ENCODE peak calls at places on chromosomes 7 and 10, in four cellular contexts. One of them, this sample, is unnamed.

GRCh38 chr7:155428171-155428834 is 29.6 kb upstream of the EN2 start:
- DNase-seq in left cardiac atrium: no peak
- DNase-seq in hippocampal formation: no peak
- DNase-seq in NCI-H774: no peak
- DNase-seq in this sample: no peak

GRCh38 chr10:84542552-84542951 is 214.2 kb downstream of the CCSER2 start:
- DNase-seq in hippocampal formation: no peak
- DNase-seq in left cardiac atrium: no peak
- DNase-seq in NCI-H774: no peak
- DNase-seq in this sample: no peak

GRCh38 chr10:70656489-70656888 is 15.8 kb upstream of the ADAMTS14 start:
- DNase-seq in left cardiac atrium: no peak
- DNase-seq in hippocampal formation: no peak
- DNase-seq in NCI-H774: no peak
- DNase-seq in this sample: peak

GRCh38 chr10:113029055-113029440 is 79.0 kb downstream of the TCF7L2 start:
- DNase-seq in left cardiac atrium: no peak
- DNase-seq in hippocampal formation: no peak
- DNase-seq in NCI-H774: no peak
- DNase-seq in this sample: no peak

GRCh38 chr7:157676456-157677255 is 339.9 kb downstream of the DNAJB6 start:
- DNase-seq in NCI-H774: no peak
- DNase-seq in hippocampal formation: no peak
- DNase-seq in left cardiac atrium: no peak
- DNase-seq in this sample: no peak

GRCh38 chr7:46549347-46549746 is 628.3 kb upstream of the IGFBP3 start:
- DNase-seq in hippocampal formation: no peak
- DNase-seq in left cardiac atrium: no peak
- DNase-seq in NCI-H774: no peak
- DNase-seq in this sample: no peak

GRCh38 chr7:158382363-158382988 is 205.1 kb downstream of the PTPRN2 start:
- DNase-seq in left cardiac atrium: no peak
- DNase-seq in NCI-H774: no peak
- DNase-seq in hippocampal formation: no peak
- DNase-seq in this sample: no peak

GRCh38 chr10:132482090-132482489 is 55.5 kb upstream of the INPP5A start:
- DNase-seq in NCI-H774: no peak
- DNase-seq in hippocampal formation: no peak
- DNase-seq in left cardiac atrium: no peak
- DNase-seq in this sample: peak

GRCh38 chr10:103676058-103676785 is 179.2 kb downstream of the SH3PXD2A start:
- DNase-seq in left cardiac atrium: peak
- DNase-seq in hippocampal formation: no peak
- DNase-seq in NCI-H774: no peak
- DNase-seq in this sample: peak

GRCh38 chr7:148584154-148584827 is 6.3 kb upstream of the C7orf33 start:
- DNase-seq in NCI-H774: no peak
- DNase-seq in left cardiac atrium: no peak
- DNase-seq in hippocampal formation: no peak
- DNase-seq in this sample: no peak

GRCh38 chr10:102633848-102634247 is 10.4 kb upstream of the TRIM8 start:
- DNase-seq in hippocampal formation: no peak
- DNase-seq in NCI-H774: no peak
- DNase-seq in left cardiac atrium: peak
- DNase-seq in this sample: no peak

GRCh38 chr7:112288301-112288700 is 81.8 kb downstream of the ZNF277 start:
- DNase-seq in hippocampal formation: no peak
- DNase-seq in NCI-H774: no peak
- DNase-seq in left cardiac atrium: no peak
- DNase-seq in this sample: no peak

GRCh38 chr7:36448781-36449379 is 59.2 kb downstream of the ANLN start:
- DNase-seq in NCI-H774: no peak
- DNase-seq in hippocampal formation: no peak
- DNase-seq in left cardiac atrium: no peak
- DNase-seq in this sample: peak

This sample was measured in fibroblast of pulmonary artery.